ENCODE peak calls at places on chromosomes 12 and 14, in seven cellular contexts. One of them, this sample, is unnamed.

GRCh38 chr12:24494401-24494800 is 454.5 kb downstream of the BCAT1 start:
- DNase-seq in astrocyte of the spinal cord: peak
- DNase-seq in body of pancreas: no peak
- DNase-seq in IMR-90: peak
- DNase-seq in fibroblast of the aortic adventitia: no peak
- DNase-seq in Jurkat, Clone E6-1: no peak
- DNase-seq in GM12865: no peak
- DNase-seq in this sample: no peak

GRCh38 chr14:105913861-105914260 is 387.5 kb downstream of the TMEM121 start:
- DNase-seq in astrocyte of the spinal cord: no peak
- DNase-seq in GM12865: no peak
- DNase-seq in body of pancreas: no peak
- DNase-seq in IMR-90: no peak
- DNase-seq in Jurkat, Clone E6-1: no peak
- DNase-seq in fibroblast of the aortic adventitia: no peak
- DNase-seq in this sample: no peak

GRCh38 chr14:31926123-31926522 is 151.0 kb upstream of the ARHGAP5 start:
- DNase-seq in body of pancreas: no peak
- DNase-seq in astrocyte of the spinal cord: peak
- DNase-seq in GM12865: peak
- DNase-seq in IMR-90: peak
- DNase-seq in fibroblast of the aortic adventitia: peak
- DNase-seq in Jurkat, Clone E6-1: peak
- DNase-seq in this sample: peak

GRCh38 chr14:65101631-65102440 is 481 bp downstream of the MAX start:
- DNase-seq in Jurkat, Clone E6-1: peak
- DNase-seq in GM12865: peak
- DNase-seq in fibroblast of the aortic adventitia: no peak
- DNase-seq in IMR-90: no peak
- DNase-seq in astrocyte of the spinal cord: no peak
- DNase-seq in body of pancreas: peak
- DNase-seq in this sample: peak

GRCh38 chr12:118060301-118061010 is 523 bp downstream of the WSB2 start:
- DNase-seq in IMR-90: no peak
- DNase-seq in GM12865: peak
- DNase-seq in body of pancreas: peak
- DNase-seq in fibroblast of the aortic adventitia: no peak
- DNase-seq in astrocyte of the spinal cord: peak
- DNase-seq in Jurkat, Clone E6-1: no peak
- DNase-seq in this sample: peak

GRCh38 chr12:22635812-22636211 is 10.8 kb downstream of the ETNK1 start:
- DNase-seq in IMR-90: no peak
- DNase-seq in Jurkat, Clone E6-1: no peak
- DNase-seq in astrocyte of the spinal cord: no peak
- DNase-seq in fibroblast of the aortic adventitia: peak
- DNase-seq in body of pancreas: no peak
- DNase-seq in GM12865: no peak
- DNase-seq in this sample: no peak

GRCh38 chr12:26809611-26810298 is 23.2 kb downstream of the ITPR2 start:
- DNase-seq in fibroblast of the aortic adventitia: no peak
- DNase-seq in Jurkat, Clone E6-1: no peak
- DNase-seq in IMR-90: no peak
- DNase-seq in astrocyte of the spinal cord: no peak
- DNase-seq in body of pancreas: no peak
- DNase-seq in GM12865: no peak
- DNase-seq in this sample: no peak

GRCh38 chr12:13505636-13506035 is 309.1 kb downstream of the EMP1 start:
- DNase-seq in IMR-90: no peak
- DNase-seq in body of pancreas: no peak
- DNase-seq in astrocyte of the spinal cord: no peak
- DNase-seq in Jurkat, Clone E6-1: no peak
- DNase-seq in fibroblast of the aortic adventitia: no peak
- DNase-seq in GM12865: no peak
- DNase-seq in this sample: no peak

GRCh38 chr14:75372260-75372659 is 55.6 kb upstream of the JDP2 start:
- DNase-seq in Jurkat, Clone E6-1: no peak
- DNase-seq in body of pancreas: no peak
- DNase-seq in fibroblast of the aortic adventitia: no peak
- DNase-seq in IMR-90: no peak
- DNase-seq in astrocyte of the spinal cord: no peak
- DNase-seq in GM12865: no peak
- DNase-seq in this sample: no peak

GRCh38 chr14:98140862-98141261 is 1131.1 kb downstream of the BCL11B start:
- DNase-seq in body of pancreas: no peak
- DNase-seq in Jurkat, Clone E6-1: no peak
- DNase-seq in IMR-90: no peak
- DNase-seq in GM12865: no peak
- DNase-seq in astrocyte of the spinal cord: no peak
- DNase-seq in fibroblast of the aortic adventitia: no peak
- DNase-seq in this sample: no peak

GRCh38 chr12:71194657-71195056 is 36.9 kb upstream of the TSPAN8 start:
- DNase-seq in GM12865: no peak
- DNase-seq in body of pancreas: no peak
- DNase-seq in astrocyte of the spinal cord: no peak
- DNase-seq in IMR-90: no peak
- DNase-seq in Jurkat, Clone E6-1: no peak
- DNase-seq in fibroblast of the aortic adventitia: peak
- DNase-seq in this sample: no peak

GRCh38 chr12:111408116-111408440 is 2.4 kb downstream of the SH2B3 start:
- DNase-seq in GM12865: no peak
- DNase-seq in astrocyte of the spinal cord: no peak
- DNase-seq in Jurkat, Clone E6-1: no peak
- DNase-seq in fibroblast of the aortic adventitia: no peak
- DNase-seq in body of pancreas: no peak
- DNase-seq in IMR-90: no peak
- DNase-seq in this sample: no peak

GRCh38 chr14:94768521-94769412 is 1.1 kb downstream of the GSC start:
- DNase-seq in Jurkat, Clone E6-1: peak
- DNase-seq in fibroblast of the aortic adventitia: no peak
- DNase-seq in GM12865: peak
- DNase-seq in astrocyte of the spinal cord: no peak
- DNase-seq in IMR-90: no peak
- DNase-seq in body of pancreas: peak
- DNase-seq in this sample: no peak

GRCh38 chr12:6666211-6666610 is 3.3 kb upstream of the ING4 start:
- DNase-seq in fibroblast of the aortic adventitia: no peak
- DNase-seq in astrocyte of the spinal cord: peak
- DNase-seq in body of pancreas: no peak
- DNase-seq in GM12865: no peak
- DNase-seq in Jurkat, Clone E6-1: no peak
- DNase-seq in IMR-90: no peak
- DNase-seq in this sample: no peak

GRCh38 chr12:109309441-109310246 is 560 bp upstream of the FOXN4 start:
- DNase-seq in astrocyte of the spinal cord: no peak
- DNase-seq in fibroblast of the aortic adventitia: no peak
- DNase-seq in Jurkat, Clone E6-1: no peak
- DNase-seq in GM12865: no peak
- DNase-seq in body of pancreas: peak
- DNase-seq in IMR-90: no peak
- DNase-seq in this sample: no peak
- H3K4me3 ChIP-seq in astrocyte of the spinal cord: no peak
- H3K4me3 ChIP-seq in fibroblast of the aortic adventitia: no peak
- H3K4me3 ChIP-seq in Jurkat, Clone E6-1: peak
- H3K4me3 ChIP-seq in GM12865: peak
- H3K4me3 ChIP-seq in body of pancreas: no peak
- H3K4me3 ChIP-seq in IMR-90: no peak
- H3K4me3 ChIP-seq in this sample: no peak

DNA sequence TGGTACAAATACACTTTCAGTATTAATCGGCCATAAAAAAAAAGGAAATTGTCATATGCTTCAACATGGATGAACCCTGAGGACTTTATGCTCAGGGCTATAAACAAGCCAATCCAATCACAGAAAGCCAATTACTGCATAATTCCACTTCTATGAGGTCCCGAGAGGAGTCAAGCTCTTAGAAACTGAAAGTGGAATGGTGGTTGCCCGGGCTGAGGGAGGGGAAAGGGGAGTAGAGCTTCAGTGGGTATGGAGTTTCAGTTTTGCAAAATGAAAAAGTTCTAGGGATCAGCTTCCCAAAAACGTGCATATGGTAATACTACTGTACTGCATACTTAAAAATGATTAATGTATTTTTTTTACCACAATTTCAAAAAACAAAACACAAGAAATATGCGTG is 52.0 kb downstream of the RNF34 start:
- DNase-seq in GM12865: no peak
- DNase-seq in Jurkat, Clone E6-1: no peak
- DNase-seq in fibroblast of the aortic adventitia: no peak
- DNase-seq in astrocyte of the spinal cord: no peak
- DNase-seq in IMR-90: no peak
- DNase-seq in body of pancreas: no peak
- DNase-seq in this sample: no peak
- H3K4me3 ChIP-seq in GM12865: no peak
- H3K4me3 ChIP-seq in Jurkat, Clone E6-1: no peak
- H3K4me3 ChIP-seq in fibroblast of the aortic adventitia: no peak
- H3K4me3 ChIP-seq in astrocyte of the spinal cord: no peak
- H3K4me3 ChIP-seq in IMR-90: no peak
- H3K4me3 ChIP-seq in body of pancreas: no peak
- H3K4me3 ChIP-seq in this sample: no peak

GRCh38 chr12:57592551-57593165 is 1.7 kb downstream of the PIP4K2C start:
- DNase-seq in GM12865: no peak
- DNase-seq in IMR-90: peak
- DNase-seq in fibroblast of the aortic adventitia: no peak
- DNase-seq in body of pancreas: no peak
- DNase-seq in astrocyte of the spinal cord: no peak
- DNase-seq in Jurkat, Clone E6-1: no peak
- DNase-seq in this sample: no peak
- H3K4me3 ChIP-seq in GM12865: no peak
- H3K4me3 ChIP-seq in IMR-90: no peak
- H3K4me3 ChIP-seq in fibroblast of the aortic adventitia: no peak
- H3K4me3 ChIP-seq in body of pancreas: no peak
- H3K4me3 ChIP-seq in astrocyte of the spinal cord: no peak
- H3K4me3 ChIP-seq in Jurkat, Clone E6-1: no peak
- H3K4me3 ChIP-seq in this sample: peak

DNA sequence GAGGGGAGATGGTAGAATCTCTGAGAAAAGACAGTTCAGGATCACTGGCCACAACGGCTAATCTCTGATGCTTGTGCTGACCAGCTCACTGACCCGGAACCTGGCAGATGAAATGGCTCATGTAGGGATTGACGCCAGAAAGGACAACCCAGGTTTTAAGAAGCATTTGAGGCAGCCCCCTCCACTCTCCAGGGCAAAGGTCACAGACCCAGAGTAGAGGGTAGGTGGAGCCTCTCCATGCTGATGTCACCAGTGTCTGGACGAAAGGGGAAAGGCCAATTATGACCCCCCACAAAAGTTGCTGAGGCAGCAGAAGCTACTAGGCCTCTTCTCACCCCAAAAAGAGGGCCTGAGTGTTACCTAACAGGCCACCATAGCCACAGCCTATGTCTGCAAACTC is 1.2 kb downstream of the METTL1 start:
- DNase-seq in body of pancreas: no peak
- DNase-seq in astrocyte of the spinal cord: no peak
- DNase-seq in fibroblast of the aortic adventitia: no peak
- DNase-seq in GM12865: no peak
- DNase-seq in IMR-90: no peak
- DNase-seq in Jurkat, Clone E6-1: no peak
- DNase-seq in this sample: no peak
- H3K4me3 ChIP-seq in body of pancreas: no peak
- H3K4me3 ChIP-seq in astrocyte of the spinal cord: no peak
- H3K4me3 ChIP-seq in fibroblast of the aortic adventitia: no peak
- H3K4me3 ChIP-seq in GM12865: no peak
- H3K4me3 ChIP-seq in IMR-90: no peak
- H3K4me3 ChIP-seq in Jurkat, Clone E6-1: peak
- H3K4me3 ChIP-seq in this sample: no peak

GRCh38 chr14:76810953-76811400 is 1.7 kb downstream of the ANGEL1 start:
- DNase-seq in IMR-90: peak
- DNase-seq in fibroblast of the aortic adventitia: peak
- DNase-seq in astrocyte of the spinal cord: peak
- DNase-seq in GM12865: peak
- DNase-seq in body of pancreas: peak
- DNase-seq in Jurkat, Clone E6-1: peak
- DNase-seq in this sample: no peak
- H3K4me3 ChIP-seq in IMR-90: peak
- H3K4me3 ChIP-seq in fibroblast of the aortic adventitia: peak
- H3K4me3 ChIP-seq in astrocyte of the spinal cord: peak
- H3K4me3 ChIP-seq in GM12865: peak
- H3K4me3 ChIP-seq in body of pancreas: no peak
- H3K4me3 ChIP-seq in Jurkat, Clone E6-1: peak
- H3K4me3 ChIP-seq in this sample: peak

This sample was measured in CD8-positive, alpha-beta memory T cell.